ENCODE peak calls at places on chromosomes 6 and 20, in ten cellular contexts. S is heart left ventricle, T is K562, N is upper lobe of left lung, D is testis, Q is IMR-90, Z is esophagus muscularis mucosa, R is right lobe of liver, F is transverse colon, C is Peyer's patch. L is an unnamed sample.

GRCh38 chr6:31580807-31581437 is 1.3 kb downstream of the LTB start:
- DNase-seq in S (peak), T (peak), N (peak), D (peak), Q (peak), Z (peak), R (peak), F (peak), C (peak), L (peak)

GRCh38 chr20:23159256-23159922 is 73.3 kb upstream of the CD93 start:
- DNase-seq in S (no peak), T (no peak), N (no peak), D (no peak), Q (no peak), Z (peak), R (no peak), F (no peak), C (no peak), L (no peak)

GRCh38 chr20:37053230-37053950 is 42.4 kb downstream of the RBL1 start:
- DNase-seq in S (no peak), T (no peak), N (no peak), D (no peak), Q (peak), Z (no peak), R (no peak), F (no peak), C (no peak), L (no peak)

GRCh38 chr6:110323004-110323657 is 35.0 kb downstream of the METTL24 start:
- DNase-seq in S (no peak), T (no peak), N (no peak), D (no peak), Q (no peak), Z (no peak), R (no peak), F (no peak), C (no peak), L (no peak)

GRCh38 chr6:40320947-40321346 is 266.2 kb downstream of the LRFN2 start:
- DNase-seq in S (no peak), T (no peak), N (no peak), D (no peak), Q (no peak), Z (no peak), R (peak), F (no peak), C (no peak), L (no peak)

GRCh38 chr6:166597711-166598440 is 11.4 kb upstream of the RAMACL start:
- DNase-seq in S (no peak), T (no peak), N (no peak), D (no peak), Q (no peak), Z (no peak), R (no peak), F (no peak), C (no peak), L (no peak)

GRCh38 chr20:4017051-4017702 is 1.8 kb upstream of the RNF24 start:
- DNase-seq in S (no peak), T (no peak), N (no peak), D (no peak), Q (no peak), Z (no peak), R (no peak), F (no peak), C (no peak), L (no peak)

GRCh38 chr20:30286157-30286556 is 971.3 kb upstream of the DEFB115 start:
- DNase-seq in S (no peak), T (peak), N (peak), D (no peak), Q (no peak), Z (no peak), R (no peak), F (no peak), C (no peak), L (no peak)

GRCh38 chr20:22684763-22685443 is 100.5 kb upstream of the FOXA2 start:
- DNase-seq in S (no peak), T (peak), N (no peak), D (no peak), Q (no peak), Z (peak), R (no peak), F (no peak), C (no peak), L (no peak)

GRCh38 chr6:152142116-152142515 is 334.6 kb downstream of the ESR1 start:
- DNase-seq in S (no peak), T (no peak), N (no peak), D (no peak), Q (no peak), Z (no peak), R (no peak), F (no peak), C (no peak), L (no peak)

GRCh38 chr20:43686820-43687219 is 19.9 kb downstream of the MYBL2 start:
- DNase-seq in S (no peak), T (no peak), N (no peak), D (no peak), Q (no peak), Z (no peak), R (no peak), F (no peak), C (no peak), L (no peak)

GRCh38 chr20:43682446-43682845 is 15.5 kb downstream of the MYBL2 start:
- DNase-seq in S (no peak), T (no peak), N (no peak), D (no peak), Q (no peak), Z (no peak), R (no peak), F (peak), C (peak), L (no peak)

GRCh38 chr20:43680976-43681375 is 14.1 kb downstream of the MYBL2 start:
- DNase-seq in S (no peak), T (no peak), N (no peak), D (no peak), Q (no peak), Z (no peak), R (no peak), F (no peak), C (no peak), L (no peak)

GRCh38 chr20:43681468-43681942 is 14.6 kb downstream of the MYBL2 start:
- DNase-seq in S (no peak), T (no peak), N (no peak), D (no peak), Q (no peak), Z (no peak), R (no peak), F (peak), C (peak), L (no peak)

DNA sequence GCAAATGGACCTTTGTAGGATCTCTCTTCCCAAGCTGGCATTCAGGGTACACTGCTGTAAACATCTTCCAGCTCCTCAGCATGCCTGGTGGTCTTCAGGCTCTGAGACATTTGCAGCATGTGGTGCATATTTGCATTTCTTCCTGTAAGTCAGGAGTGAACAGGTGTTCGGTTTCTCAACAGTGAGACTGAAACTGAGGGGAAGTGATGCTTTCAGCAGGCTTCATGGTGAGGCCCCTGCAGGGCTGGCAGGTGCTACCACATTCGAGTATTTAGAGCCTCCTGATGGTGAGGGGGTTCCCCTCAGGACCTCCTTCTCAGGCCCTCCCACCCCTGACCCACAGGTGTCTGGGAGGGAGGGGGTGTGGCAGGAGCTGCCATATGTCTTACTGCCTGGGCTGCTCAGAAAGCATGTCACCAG is 15.1 kb downstream of the MYBL2 start:
- DNase-seq in S (no peak), T (no peak), N (no peak), D (no peak), Q (no peak), Z (no peak), R (no peak), F (peak), C (peak), L (no peak)
- TF ChIP-seq POLR2A in S (no peak), T (no peak), N (no peak), D (no peak), Q (no peak), Z (no peak), R (no peak), F (no peak), C (no peak), L (no peak)

DNA sequence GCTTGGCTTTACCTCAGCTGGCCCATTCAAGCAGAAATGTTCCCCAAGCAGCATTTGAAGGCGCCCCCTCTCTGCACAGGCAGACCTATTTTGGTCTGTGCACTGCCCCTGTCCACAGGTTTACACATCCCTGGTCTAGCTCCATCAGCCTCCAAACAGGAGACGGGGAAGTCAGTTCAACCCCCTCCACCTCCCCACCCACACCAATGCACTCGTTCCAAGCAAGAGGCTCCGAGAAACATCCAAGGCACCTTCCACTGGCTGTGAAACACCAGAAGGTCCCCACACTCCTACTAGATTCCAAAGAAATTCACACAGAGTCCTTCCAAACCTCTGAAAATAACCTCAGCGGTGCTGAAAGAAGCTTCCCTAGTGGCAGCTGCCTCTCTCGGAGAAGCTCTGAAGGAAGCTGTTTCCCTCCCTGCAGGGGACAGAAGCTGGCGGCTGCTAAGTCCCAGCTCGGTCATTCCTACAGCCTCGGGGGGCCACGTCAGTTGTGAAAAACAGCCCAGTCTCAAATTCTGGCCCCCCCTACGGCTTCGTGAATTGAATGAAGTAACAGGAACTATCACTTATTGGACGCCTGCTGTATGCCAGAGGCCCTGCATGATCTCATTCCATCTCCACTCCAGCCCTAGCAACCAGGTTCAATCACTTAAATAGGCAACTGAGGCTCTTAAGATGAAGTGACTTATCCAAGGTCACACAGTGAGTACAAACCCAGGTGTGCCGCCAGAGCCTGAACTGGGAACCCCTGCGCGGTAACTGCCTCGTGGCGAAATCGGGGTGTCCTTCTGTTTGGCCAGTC is 815 bp downstream of the SPATA2 start:
- DNase-seq in S (no peak), T (no peak), N (no peak), D (no peak), Q (no peak), Z (no peak), R (no peak), F (no peak), C (peak), L (no peak)
- H3K27ac ChIP-seq in S (peak), T (peak), N (peak), D (peak), Q (peak), Z (peak), R (peak), F (peak), C (peak), L (peak)

GRCh38 chr6:12138936-12139335 is 126.8 kb downstream of the HIVEP1 start:
- DNase-seq in S (no peak), T (no peak), N (no peak), D (no peak), Q (no peak), Z (no peak), R (no peak), F (no peak), C (no peak), L (no peak)

GRCh38 chr6:12134991-12135390 is 122.9 kb downstream of the HIVEP1 start:
- DNase-seq in S (no peak), T (no peak), N (no peak), D (no peak), Q (no peak), Z (peak), R (no peak), F (no peak), C (no peak), L (no peak)

GRCh38 chr6:12138377-12138776 is 126.3 kb downstream of the HIVEP1 start:
- DNase-seq in S (no peak), T (no peak), N (no peak), D (no peak), Q (no peak), Z (no peak), R (no peak), F (no peak), C (no peak), L (no peak)

GRCh38 chr6:12137480-12137879 is 125.4 kb downstream of the HIVEP1 start:
- DNase-seq in S (peak), T (no peak), N (no peak), D (peak), Q (peak), Z (no peak), R (peak), F (peak), C (no peak), L (peak)

GRCh38 chr6:12136905-12137304 is 124.8 kb downstream of the HIVEP1 start:
- DNase-seq in S (no peak), T (no peak), N (no peak), D (no peak), Q (peak), Z (no peak), R (no peak), F (no peak), C (no peak), L (no peak)
- TF ChIP-seq POLR2A in S (no peak), T (no peak), N (no peak), D (no peak), Q (no peak), Z (no peak), R (no peak), F (no peak), C (no peak), L (no peak)

GRCh38 chr6:148396926-148397325 is 54.3 kb downstream of the SASH1 start:
- DNase-seq in S (no peak), T (no peak), N (no peak), D (no peak), Q (no peak), Z (no peak), R (no peak), F (no peak), C (no peak), L (no peak)
- H3K27ac ChIP-seq in S (peak), T (no peak), N (peak), D (peak), Q (no peak), Z (peak), R (no peak), F (no peak), C (peak), L (no peak)

DNA sequence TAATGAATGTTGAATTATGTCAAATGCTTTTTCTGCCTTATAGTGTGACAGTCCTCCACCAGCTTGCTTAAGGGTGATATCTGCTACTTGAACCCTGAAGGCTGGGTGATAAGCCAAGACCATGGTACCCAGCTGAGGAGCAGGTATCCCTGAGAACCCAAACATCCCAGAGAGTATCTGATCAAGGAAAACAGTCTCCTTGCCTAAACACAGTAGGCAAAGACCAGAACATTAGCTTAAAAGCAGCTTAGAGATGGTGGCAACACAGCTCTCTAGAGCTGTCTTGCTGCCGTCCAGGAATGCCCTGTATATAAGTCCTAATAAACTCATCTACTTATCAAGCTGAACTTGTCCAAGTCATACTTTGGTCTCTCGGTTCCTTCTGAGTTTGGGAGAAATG is 127.7 kb upstream of the PRSS16 start:
- DNase-seq in S (no peak), T (no peak), N (no peak), D (no peak), Q (no peak), Z (no peak), R (no peak), F (no peak), C (no peak), L (no peak)
- TF ChIP-seq POLR2A in S (no peak), T (peak), N (no peak), D (no peak), Q (no peak), Z (no peak), R (no peak), F (no peak), C (no peak), L (no peak)

GRCh38 chr20:10511507-10512231 is 76.6 kb downstream of the SLX4IP start:
- DNase-seq in S (peak), T (peak), N (no peak), D (peak), Q (peak), Z (no peak), R (peak), F (peak), C (peak), L (peak)
- H3K27ac ChIP-seq in S (no peak), T (peak), N (peak), D (peak), Q (peak), Z (peak), R (peak), F (peak), C (peak), L (peak)

GRCh38 chr6:8063762-8064637 is at the start of gene BLOC1S5:
- DNase-seq in S (peak), T (peak), N (peak), D (peak), Q (peak), Z (peak), R (peak), F (peak), C (peak), L (peak)
- TF ChIP-seq POLR2A in S (peak), T (peak), N (peak), D (no peak), Q (peak), Z (peak), R (peak), F (peak), C (peak), L (peak)

DNA sequence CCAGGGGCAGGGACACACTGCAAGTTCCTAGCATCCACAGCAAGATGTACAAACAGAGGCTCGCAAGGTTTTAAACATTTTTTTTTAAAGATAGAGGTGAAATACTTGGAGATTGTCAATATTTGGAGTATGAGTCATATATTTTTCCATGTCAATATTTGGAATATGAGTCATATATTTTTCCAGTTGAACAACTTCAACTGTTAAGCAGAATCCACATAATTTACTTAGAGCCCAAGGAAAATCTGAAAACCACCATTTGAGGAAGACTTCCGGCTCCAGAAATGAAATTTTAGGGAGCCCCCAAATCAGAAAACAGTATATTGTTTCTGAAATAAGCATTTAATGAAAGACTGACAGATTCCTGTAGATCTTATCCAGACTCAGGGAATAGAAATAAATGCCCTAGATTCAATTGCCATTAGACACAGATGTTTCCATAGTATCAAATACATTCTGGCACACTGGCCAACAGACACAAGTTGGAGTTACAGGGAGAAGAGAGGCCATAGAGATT is 51.6 kb upstream of the FAM184A start:
- DNase-seq in S (no peak), T (peak), N (no peak), D (no peak), Q (peak), Z (no peak), R (no peak), F (no peak), C (no peak), L (no peak)
- H3K27ac ChIP-seq in S (no peak), T (peak), N (no peak), D (no peak), Q (no peak), Z (no peak), R (no peak), F (no peak), C (no peak), L (no peak)

DNA sequence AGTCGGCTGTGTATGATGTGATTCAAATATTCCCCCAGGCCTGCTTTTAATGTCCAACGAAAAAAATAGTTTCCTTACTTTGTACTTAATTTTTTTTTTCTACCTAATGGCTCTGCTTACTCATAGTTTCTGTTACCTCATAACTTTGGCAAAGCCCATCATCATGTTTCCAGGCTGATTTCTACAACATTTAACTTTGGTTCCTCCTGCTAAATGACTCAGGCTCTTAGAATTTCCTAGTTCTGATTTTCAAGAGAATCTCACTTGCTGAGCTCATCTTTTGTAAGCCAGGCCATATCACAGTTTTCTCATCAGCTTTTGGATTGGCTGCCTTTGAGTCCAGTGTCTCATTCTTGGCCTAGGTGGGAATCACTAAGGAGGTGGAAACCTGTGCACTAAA is 323.1 kb downstream of the HDGFL1 start:
- DNase-seq in S (no peak), T (no peak), N (no peak), D (no peak), Q (peak), Z (no peak), R (no peak), F (no peak), C (no peak), L (peak)
- TF ChIP-seq POLR2A in S (no peak), T (no peak), N (no peak), D (no peak), Q (no peak), Z (no peak), R (no peak), F (no peak), C (no peak), L (no peak)

DNA sequence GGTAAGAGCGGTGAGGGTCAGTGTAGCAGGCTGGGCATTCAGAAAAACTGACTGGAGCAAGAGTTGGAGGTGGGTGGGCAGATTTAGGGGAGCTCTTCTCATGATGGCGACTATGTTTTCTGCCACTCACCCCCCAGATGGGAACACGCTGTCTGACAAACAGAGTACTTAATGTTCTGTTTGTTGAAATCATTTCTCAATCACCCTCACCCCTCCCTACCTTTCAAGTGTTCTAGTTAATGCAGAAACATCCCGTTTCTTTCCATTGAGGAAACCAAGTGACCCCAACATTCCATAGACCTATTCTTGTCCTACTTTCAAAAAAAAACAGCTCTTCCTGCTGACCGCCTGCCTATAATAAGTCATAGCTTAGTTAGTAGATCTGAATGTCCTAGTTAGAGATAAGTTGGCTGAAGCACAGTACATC is 132.5 kb upstream of the NEDD9 start:
- DNase-seq in S (no peak), T (no peak), N (no peak), D (no peak), Q (no peak), Z (no peak), R (peak), F (no peak), C (no peak), L (peak)
- H3K27ac ChIP-seq in S (peak), T (no peak), N (peak), D (peak), Q (no peak), Z (peak), R (peak), F (peak), C (peak), L (peak)

L was measured in uterus.